ENCODE peak calls at places on chromosome 5, in four cellular contexts. E is AG09309, S is progenitor cell of endocrine pancreas, D is upper lobe of left lung. B is an unnamed sample.

GRCh38 chr5:107997338-107997979 is 326.7 kb upstream of the EFNA5 start:
- DNase-seq in D (no peak), S (no peak), E (no peak), B (no peak)

GRCh38 chr5:14582797-14583137 is 1.2 kb downstream of the OTULINL start:
- DNase-seq in D (no peak), S (no peak), E (no peak), B (no peak)

GRCh38 chr5:111694183-111694582 is 62.8 kb downstream of the NREP start:
- DNase-seq in E (peak), D (no peak), S (no peak), B (no peak)

GRCh38 chr5:140383300-140383699 is 18.3 kb upstream of the ANKHD1 start:
- DNase-seq in D (no peak), E (no peak), S (no peak), B (no peak)

GRCh38 chr5:82147860-82148573 is 130.1 kb downstream of the RPS23 start:
- DNase-seq in S (no peak), D (no peak), E (peak), B (no peak)

GRCh38 chr5:180590543-180591248 is 603 bp downstream of the SCGB3A1 start:
- DNase-seq in S (no peak), D (no peak), E (no peak), B (no peak)

GRCh38 chr5:180127682-180128670 is 56.4 kb upstream of the RNF130 start:
- DNase-seq in E (no peak), D (no peak), S (no peak), B (peak)

GRCh38 chr5:171710451-171711024 is 75.1 kb upstream of the SMIM23 start:
- DNase-seq in S (peak), E (no peak), D (no peak), B (no peak)

GRCh38 chr5:95846554-95847260 is 24.2 kb upstream of the GLRX start:
- DNase-seq in E (no peak), S (peak), D (peak), B (peak)

GRCh38 chr5:79666758-79667157 is 22.9 kb upstream of the CMYA5 start:
- DNase-seq in S (no peak), D (no peak), E (no peak), B (no peak)

GRCh38 chr5:157215826-157216167 is 35.2 kb downstream of the ITK start:
- DNase-seq in D (peak), E (no peak), S (no peak), B (no peak)

GRCh38 chr5:109865636-109866035 is 175.9 kb downstream of the MAN2A1 start:
- DNase-seq in S (no peak), D (no peak), E (peak), B (no peak)

GRCh38 chr5:33457124-33457523 is 16.4 kb downstream of the TARS1 start:
- DNase-seq in D (no peak), E (no peak), S (no peak), B (no peak)

GRCh38 chr5:20494706-20495105 is 506.7 kb upstream of the CDH18 start:
- DNase-seq in D (no peak), E (no peak), S (no peak), B (no peak)

GRCh38 chr5:121640298-121640697 is 211.4 kb upstream of the FTMT start:
- DNase-seq in D (no peak), S (no peak), E (no peak), B (no peak)

GRCh38 chr5:169548315-169548714 is 35.3 kb upstream of the SPDL1 start:
- DNase-seq in S (no peak), D (no peak), E (peak), B (no peak)

GRCh38 chr5:132419517-132420468 is 50.3 kb downstream of the SLC22A5 start:
- DNase-seq in E (peak), S (peak), D (peak), B (peak)

GRCh38 chr5:174692982-174693422 is 31.4 kb upstream of the MSX2 start:
- DNase-seq in E (no peak), S (no peak), D (no peak), B (peak)

GRCh38 chr5:67310740-67311139 is 114.1 kb upstream of the CD180 start:
- DNase-seq in E (no peak), S (no peak), D (no peak), B (no peak)

GRCh38 chr5:161284445-161284844 is 262.1 kb downstream of the GABRB2 start:
- DNase-seq in E (no peak), D (no peak), S (no peak), B (no peak)

GRCh38 chr5:169788168-169788567 is 151.1 kb downstream of the DOCK2 start:
- DNase-seq in S (no peak), D (no peak), E (no peak), B (no peak)

GRCh38 chr5:68215208-68215887 is at the start of gene PIK3R1:
- DNase-seq in S (peak), D (peak), E (peak), B (peak)

GRCh38 chr5:40277161-40277906 is 402.4 kb upstream of the PTGER4 start:
- DNase-seq in E (no peak), D (no peak), S (no peak), B (no peak)

GRCh38 chr5:179241764-179242370 is 103.4 kb downstream of the ADAMTS2 start:
- DNase-seq in S (no peak), D (peak), E (no peak), B (no peak)

GRCh38 chr5:174735498-174736350 is 11.3 kb downstream of the MSX2 start:
- DNase-seq in E (no peak), S (no peak), D (no peak), B (no peak)

GRCh38 chr5:89351975-89352374 is 469.0 kb upstream of the MEF2C start:
- DNase-seq in E (no peak), S (no peak), D (no peak), B (no peak)

GRCh38 chr5:96388186-96388585 is 44.9 kb downstream of the PCSK1 start:
- DNase-seq in S (no peak), D (no peak), E (no peak), B (no peak)

GRCh38 chr5:50712479-50712878 is 46.0 kb downstream of the PARP8 start:
- DNase-seq in S (no peak), E (no peak), D (no peak), B (no peak)

GRCh38 chr5:173396311-173396993 is 68.2 kb upstream of the STC2 start:
- DNase-seq in S (no peak), E (no peak), D (no peak), B (peak)

GRCh38 chr5:3197699-3198098 is 397.9 kb upstream of the IRX1 start:
- DNase-seq in S (no peak), D (no peak), E (no peak), B (peak)
- TF ChIP-seq CTCF in S (peak), D (no peak), E (no peak), B (no peak)

DNA sequence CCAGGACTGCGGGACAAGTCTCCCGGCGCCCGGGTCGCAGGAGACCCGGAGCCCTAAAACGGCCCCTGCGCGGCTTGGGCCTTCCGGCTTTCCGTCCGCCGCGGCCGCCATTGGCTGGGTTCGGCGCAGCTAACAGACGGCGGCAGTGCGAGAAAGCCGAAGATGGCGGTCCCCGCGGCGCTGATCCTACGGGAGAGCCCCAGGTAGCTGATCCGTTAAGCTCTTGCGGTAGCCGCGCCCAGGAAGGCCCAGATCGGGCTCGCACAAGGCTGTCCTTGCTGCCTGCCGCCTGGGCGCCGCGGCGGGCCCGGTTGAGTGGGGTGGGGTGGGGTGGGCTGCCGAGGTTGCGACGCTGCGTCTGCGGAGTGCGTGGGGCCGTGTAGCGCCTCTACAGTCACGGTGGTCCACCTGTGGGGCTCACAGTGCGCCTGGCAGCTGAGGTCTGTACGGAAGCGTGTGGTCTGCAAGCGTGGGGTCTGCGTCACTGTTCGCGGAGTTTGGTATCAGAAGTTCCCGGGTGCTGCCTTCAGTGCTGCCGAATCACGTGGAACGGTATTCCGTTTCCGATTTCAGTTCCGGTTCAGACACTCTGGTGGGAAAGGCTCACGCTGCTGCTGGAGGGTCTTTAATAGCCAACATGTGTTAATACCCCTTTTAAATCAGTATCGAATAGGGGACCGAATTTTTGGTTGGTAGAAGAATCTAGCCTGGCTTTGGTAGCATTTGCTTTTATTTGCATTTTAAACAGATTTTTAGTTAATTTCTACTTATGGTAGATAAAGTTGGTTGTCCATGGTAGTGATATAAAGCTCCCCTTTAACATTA is at the start of gene COMMD10:
- DNase-seq in S (peak), D (peak), E (peak), B (peak)
- TF ChIP-seq CTCF in S (no peak), D (no peak), E (no peak), B (no peak)

GRCh38 chr5:36494028-36494427 is 112.4 kb upstream of the SLC1A3 start:
- DNase-seq in E (no peak), D (no peak), S (no peak), B (no peak)
- TF ChIP-seq CTCF in E (no peak), D (no peak), S (no peak), B (no peak)

GRCh38 chr5:151115272-151115905 is 34.6 kb upstream of the TNIP1 start:
- DNase-seq in S (peak), D (peak), E (peak), B (peak)
- TF ChIP-seq CTCF in S (peak), D (peak), E (peak), B (peak)

GRCh38 chr5:147391781-147392180 is 118.1 kb downstream of the DPYSL3 start:
- DNase-seq in E (peak), S (no peak), D (no peak), B (peak)
- TF ChIP-seq CTCF in E (peak), S (peak), D (peak), B (peak)

GRCh38 chr5:43216941-43217340 is 24.9 kb downstream of the NIM1K start:
- DNase-seq in E (no peak), S (no peak), D (no peak), B (no peak)

GRCh38 chr5:43215073-43215631 is 23.1 kb downstream of the NIM1K start:
- DNase-seq in S (no peak), D (peak), E (no peak), B (no peak)

GRCh38 chr5:43210570-43210969 is 18.5 kb downstream of the NIM1K start:
- DNase-seq in S (no peak), E (no peak), D (no peak), B (no peak)

GRCh38 chr5:43209833-43210232 is 17.8 kb downstream of the NIM1K start:
- DNase-seq in E (no peak), D (no peak), S (no peak), B (no peak)

DNA sequence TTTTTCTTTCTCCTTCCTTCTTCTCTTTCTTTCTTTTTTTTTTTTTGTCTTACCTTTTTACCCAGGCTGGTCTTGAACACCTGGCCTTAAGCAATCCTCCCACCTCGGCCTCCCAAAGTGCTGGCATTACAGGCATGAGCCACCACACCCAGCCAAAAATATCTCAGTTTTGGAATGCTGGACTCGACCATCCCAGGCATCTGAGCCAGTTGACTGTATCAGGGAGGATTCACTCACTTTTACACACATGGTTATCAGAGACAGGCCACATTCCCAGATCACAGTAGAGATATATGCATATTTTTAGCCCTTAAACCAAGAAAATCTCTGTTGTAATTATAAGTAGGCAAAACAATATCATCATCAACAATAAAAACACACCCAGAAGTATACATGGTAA is 21.9 kb downstream of the NIM1K start:
- DNase-seq in S (no peak), E (no peak), D (no peak), B (no peak)
- TF ChIP-seq CTCF in S (no peak), E (no peak), D (no peak), B (no peak)

B was measured in endothelial cell.